ENCODE peak calls at places on chromosomes 13 and 19, in seven cellular contexts. One of them, this sample, is unnamed. For H3K79me1, the result is how much of the 10 kb centered on the place peaks cover.

GRCh38 chr13:40876020-40876738 is 86.8 kb downstream of the SLC25A15 start:
- DNase-seq in H1: no peak
- DNase-seq in mesenchymal stem cell: no peak
- DNase-seq in trophoblast cell: peak
- DNase-seq in neuronal stem cell: no peak
- DNase-seq in mesendoderm: no peak
- DNase-seq in IMR-90: no peak
- DNase-seq in this sample: no peak

GRCh38 chr13:95641291-95641811 is 3.2 kb downstream of the DZIP1 start:
- DNase-seq in mesenchymal stem cell: peak
- DNase-seq in neuronal stem cell: no peak
- DNase-seq in IMR-90: peak
- DNase-seq in trophoblast cell: no peak
- DNase-seq in H1: peak
- DNase-seq in mesendoderm: no peak
- DNase-seq in this sample: peak

GRCh38 chr13:48978942-48979601 is 3.4 kb downstream of the FNDC3A start:
- DNase-seq in IMR-90: no peak
- DNase-seq in H1: no peak
- DNase-seq in mesendoderm: peak
- DNase-seq in mesenchymal stem cell: no peak
- DNase-seq in trophoblast cell: no peak
- DNase-seq in neuronal stem cell: no peak
- DNase-seq in this sample: no peak

GRCh38 chr13:48400820-48401219 is 12.1 kb downstream of the LPAR6 start:
- DNase-seq in trophoblast cell: peak
- DNase-seq in IMR-90: peak
- DNase-seq in neuronal stem cell: no peak
- DNase-seq in mesenchymal stem cell: peak
- DNase-seq in mesendoderm: no peak
- DNase-seq in H1: no peak
- DNase-seq in this sample: no peak

GRCh38 chr13:19818223-19818842 is 35.6 kb upstream of the PSPC1 start:
- DNase-seq in mesendoderm: peak
- DNase-seq in IMR-90: no peak
- DNase-seq in neuronal stem cell: peak
- DNase-seq in H1: peak
- DNase-seq in mesenchymal stem cell: peak
- DNase-seq in trophoblast cell: peak
- DNase-seq in this sample: peak

GRCh38 chr19:51020988-51021651 is 1.6 kb upstream of the KLK10 start:
- DNase-seq in mesendoderm: peak
- DNase-seq in IMR-90: peak
- DNase-seq in mesenchymal stem cell: peak
- DNase-seq in neuronal stem cell: peak
- DNase-seq in H1: no peak
- DNase-seq in trophoblast cell: peak
- DNase-seq in this sample: no peak

GRCh38 chr13:113759525-113760137 is 605 bp downstream of the TMEM255B start:
- DNase-seq in neuronal stem cell: peak
- DNase-seq in IMR-90: peak
- DNase-seq in trophoblast cell: no peak
- DNase-seq in H1: no peak
- DNase-seq in mesendoderm: peak
- DNase-seq in mesenchymal stem cell: peak
- DNase-seq in this sample: no peak

GRCh38 chr13:102798653-102799543 is at the start of the genes BIVM and POGLUT2:
- DNase-seq in H1: peak
- DNase-seq in mesendoderm: peak
- DNase-seq in neuronal stem cell: peak
- DNase-seq in mesenchymal stem cell: peak
- DNase-seq in IMR-90: peak
- DNase-seq in trophoblast cell: peak
- DNase-seq in this sample: peak

GRCh38 chr19:7941895-7942596 is 1.4 kb downstream of the TIMM44 start:
- DNase-seq in mesendoderm: peak
- DNase-seq in IMR-90: no peak
- DNase-seq in H1: no peak
- DNase-seq in mesenchymal stem cell: no peak
- DNase-seq in trophoblast cell: no peak
- DNase-seq in neuronal stem cell: no peak
- DNase-seq in this sample: no peak

GRCh38 chr19:10074153-10074552 is 12.0 kb upstream of the SHFL start:
- DNase-seq in mesenchymal stem cell: peak
- DNase-seq in H1: no peak
- DNase-seq in trophoblast cell: no peak
- DNase-seq in IMR-90: peak
- DNase-seq in neuronal stem cell: no peak
- DNase-seq in mesendoderm: peak
- DNase-seq in this sample: no peak

GRCh38 chr13:109761695-109762094 is 24.7 kb downstream of the IRS2 start:
- DNase-seq in trophoblast cell: no peak
- DNase-seq in IMR-90: no peak
- DNase-seq in mesendoderm: no peak
- DNase-seq in H1: no peak
- DNase-seq in mesenchymal stem cell: no peak
- DNase-seq in neuronal stem cell: no peak
- DNase-seq in this sample: no peak

GRCh38 chr19:33514885-33515485 is 6.6 kb downstream of the PEPD start:
- DNase-seq in mesendoderm: no peak
- DNase-seq in mesenchymal stem cell: peak
- DNase-seq in trophoblast cell: peak
- DNase-seq in neuronal stem cell: no peak
- DNase-seq in H1: no peak
- DNase-seq in IMR-90: peak
- DNase-seq in this sample: no peak

GRCh38 chr19:19956431-19957075 is 55.8 kb downstream of the ZNF93 start:
- DNase-seq in mesendoderm: peak
- DNase-seq in mesenchymal stem cell: no peak
- DNase-seq in H1: peak
- DNase-seq in trophoblast cell: peak
- DNase-seq in IMR-90: no peak
- DNase-seq in neuronal stem cell: peak
- DNase-seq in this sample: peak

GRCh38 chr13:34265016-34265692 is 447.2 kb downstream of the RFC3 start:
- DNase-seq in trophoblast cell: no peak
- DNase-seq in IMR-90: no peak
- DNase-seq in mesendoderm: no peak
- DNase-seq in neuronal stem cell: no peak
- DNase-seq in mesenchymal stem cell: no peak
- DNase-seq in H1: no peak
- DNase-seq in this sample: no peak

GRCh38 chr13:32038353-32038752 is 6.8 kb downstream of the FRY start:
- DNase-seq in IMR-90: no peak
- DNase-seq in mesenchymal stem cell: no peak
- DNase-seq in H1: no peak
- DNase-seq in trophoblast cell: peak
- DNase-seq in neuronal stem cell: no peak
- DNase-seq in mesendoderm: no peak
- DNase-seq in this sample: no peak

GRCh38 chr19:8305798-8306197 is 2.4 kb downstream of the CD320 start:
- DNase-seq in H1: no peak
- DNase-seq in trophoblast cell: no peak
- DNase-seq in mesenchymal stem cell: no peak
- DNase-seq in IMR-90: no peak
- DNase-seq in mesendoderm: no peak
- DNase-seq in neuronal stem cell: no peak
- DNase-seq in this sample: no peak

GRCh38 chr13:26965976-26966375 is 205.4 kb upstream of the GPR12 start:
- DNase-seq in mesenchymal stem cell: no peak
- DNase-seq in mesendoderm: no peak
- DNase-seq in trophoblast cell: no peak
- DNase-seq in neuronal stem cell: no peak
- DNase-seq in H1: no peak
- DNase-seq in IMR-90: peak
- DNase-seq in this sample: no peak

GRCh38 chr13:59391696-59392095 is 772.0 kb downstream of the DIAPH3 start:
- DNase-seq in H1: peak
- DNase-seq in mesenchymal stem cell: peak
- DNase-seq in trophoblast cell: peak
- DNase-seq in neuronal stem cell: peak
- DNase-seq in mesendoderm: peak
- DNase-seq in IMR-90: peak
- DNase-seq in this sample: peak

GRCh38 chr19:40193587-40193849 is 2.3 kb downstream of the MAP3K10 start:
- DNase-seq in trophoblast cell: peak
- DNase-seq in H1: no peak
- DNase-seq in neuronal stem cell: no peak
- DNase-seq in IMR-90: peak
- DNase-seq in mesendoderm: no peak
- DNase-seq in mesenchymal stem cell: no peak
- DNase-seq in this sample: no peak

DNA sequence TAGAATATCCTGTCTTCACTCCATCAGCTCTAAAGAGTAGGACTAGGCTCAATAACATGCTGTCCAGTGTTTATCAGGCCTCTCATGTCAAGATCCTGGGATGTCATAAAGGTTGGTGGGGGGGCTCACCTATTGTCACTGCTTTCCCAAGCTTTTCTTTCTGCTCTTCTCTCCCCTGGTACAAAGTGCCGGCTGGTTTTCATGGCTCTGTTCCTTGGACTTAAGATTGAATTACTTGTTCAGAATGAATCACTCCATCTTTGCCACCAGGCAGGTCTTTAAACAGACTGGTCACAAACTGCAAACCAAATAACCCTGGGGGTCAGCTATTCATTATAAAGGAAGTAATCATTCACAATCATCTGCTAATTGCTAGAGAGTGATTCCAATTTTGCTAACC is 20.5 kb upstream of the COG6 start:
- DNase-seq in IMR-90: no peak
- DNase-seq in trophoblast cell: no peak
- DNase-seq in H1: no peak
- DNase-seq in neuronal stem cell: no peak
- DNase-seq in mesendoderm: no peak
- DNase-seq in mesenchymal stem cell: no peak
- DNase-seq in this sample: no peak
- H3K79me1 ChIP-seq in IMR-90: under half
- H3K79me1 ChIP-seq in trophoblast cell: under half
- H3K79me1 ChIP-seq in H1: under half
- H3K79me1 ChIP-seq in neuronal stem cell: under half
- H3K79me1 ChIP-seq in mesendoderm: under half
- H3K79me1 ChIP-seq in mesenchymal stem cell: under half
- H3K79me1 ChIP-seq in this sample: under half

GRCh38 chr13:98575876-98576214 is 1.1 kb downstream of the STK24 start:
- DNase-seq in mesendoderm: no peak
- DNase-seq in neuronal stem cell: no peak
- DNase-seq in mesenchymal stem cell: no peak
- DNase-seq in H1: no peak
- DNase-seq in trophoblast cell: no peak
- DNase-seq in IMR-90: no peak
- DNase-seq in this sample: no peak

GRCh38 chr13:98576963-98577822 is at the start of gene STK24:
- DNase-seq in IMR-90: peak
- DNase-seq in mesenchymal stem cell: peak
- DNase-seq in neuronal stem cell: peak
- DNase-seq in trophoblast cell: peak
- DNase-seq in H1: peak
- DNase-seq in mesendoderm: peak
- DNase-seq in this sample: peak

GRCh38 chr13:98577823-98578285 is 947 bp upstream of the STK24 start:
- DNase-seq in H1: no peak
- DNase-seq in trophoblast cell: no peak
- DNase-seq in mesendoderm: no peak
- DNase-seq in neuronal stem cell: peak
- DNase-seq in mesenchymal stem cell: no peak
- DNase-seq in IMR-90: no peak
- DNase-seq in this sample: no peak

GRCh38 chr13:98575009-98575866 is 1.7 kb downstream of the STK24 start:
- DNase-seq in H1: no peak
- DNase-seq in neuronal stem cell: no peak
- DNase-seq in IMR-90: no peak
- DNase-seq in mesenchymal stem cell: peak
- DNase-seq in trophoblast cell: no peak
- DNase-seq in mesendoderm: peak
- DNase-seq in this sample: no peak

DNA sequence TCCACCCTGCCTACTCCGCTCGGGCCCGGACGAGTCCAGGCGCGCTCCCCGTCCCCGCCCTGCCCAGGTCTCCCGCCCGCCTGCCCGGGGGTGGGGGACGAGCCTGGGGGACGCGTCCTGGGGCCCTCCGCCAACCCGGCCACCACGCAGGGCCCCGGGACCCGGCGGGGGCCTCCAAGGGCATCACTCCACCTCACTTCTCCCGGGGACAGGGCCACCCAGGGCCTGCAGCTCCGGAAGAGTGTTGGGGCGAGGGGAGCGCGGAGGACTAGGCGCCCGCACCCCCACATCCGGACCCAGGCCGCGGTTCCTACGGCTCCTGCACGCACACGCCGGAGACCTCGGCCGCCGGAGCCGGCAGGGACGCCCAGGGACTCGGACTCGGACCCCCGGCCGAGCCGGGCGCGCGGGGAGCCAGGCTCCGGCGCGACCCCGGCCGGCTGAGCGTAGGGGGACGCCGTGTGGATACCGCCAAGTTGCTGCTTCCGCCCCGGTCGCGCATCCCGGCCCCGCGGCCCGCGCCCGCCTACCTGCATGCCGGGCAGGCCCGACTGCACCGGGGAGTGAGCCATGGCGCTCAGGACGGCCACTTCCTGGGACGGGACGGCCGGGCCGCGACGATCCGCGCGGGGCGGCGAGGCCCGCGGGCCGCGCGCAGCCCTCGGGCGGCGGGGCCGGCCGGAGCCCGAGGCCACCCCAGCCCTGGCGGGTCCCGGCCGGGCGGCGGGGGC is 527 bp downstream of the STK24 start:
- DNase-seq in neuronal stem cell: peak
- DNase-seq in H1: no peak
- DNase-seq in trophoblast cell: no peak
- DNase-seq in IMR-90: no peak
- DNase-seq in mesenchymal stem cell: no peak
- DNase-seq in mesendoderm: peak
- DNase-seq in this sample: no peak
- H2AK5ac ChIP-seq in neuronal stem cell: peak
- H2AK5ac ChIP-seq in H1: no peak
- H2AK5ac ChIP-seq in trophoblast cell: peak
- H2AK5ac ChIP-seq in IMR-90: no peak
- H2AK5ac ChIP-seq in mesenchymal stem cell: no peak
- H2AK5ac ChIP-seq in mesendoderm: no peak
- H2AK5ac ChIP-seq in this sample: no peak

GRCh38 chr13:76769238-76769859 is 116.9 kb downstream of the KCTD12 start:
- DNase-seq in IMR-90: no peak
- DNase-seq in trophoblast cell: no peak
- DNase-seq in neuronal stem cell: no peak
- DNase-seq in mesenchymal stem cell: no peak
- DNase-seq in mesendoderm: no peak
- DNase-seq in H1: no peak
- DNase-seq in this sample: no peak
- H3K79me1 ChIP-seq in IMR-90: under half
- H3K79me1 ChIP-seq in trophoblast cell: under half
- H3K79me1 ChIP-seq in neuronal stem cell: under half
- H3K79me1 ChIP-seq in mesenchymal stem cell: under half
- H3K79me1 ChIP-seq in mesendoderm: under half
- H3K79me1 ChIP-seq in H1: under half
- H3K79me1 ChIP-seq in this sample: under half

DNA sequence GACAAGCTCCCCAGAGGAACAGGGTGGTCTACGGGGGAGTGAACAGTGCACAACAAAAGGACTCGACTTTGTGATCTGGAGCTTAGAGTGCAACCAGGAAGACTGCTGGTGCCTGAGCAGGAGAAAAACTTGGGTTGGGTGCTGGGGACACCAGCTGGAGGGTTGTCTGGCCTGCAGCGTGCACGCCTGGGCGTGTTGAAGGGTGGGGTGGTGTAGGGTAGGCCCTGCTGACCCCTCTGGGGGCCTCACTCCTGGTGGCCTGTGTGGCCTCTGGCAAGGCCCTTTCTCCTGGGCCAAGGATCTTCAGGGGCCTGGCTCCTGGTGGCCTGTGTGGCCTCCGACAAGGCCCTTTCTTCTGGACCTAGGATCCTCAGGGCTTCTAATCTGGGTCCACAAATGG is 4.7 kb upstream of the RSPH6A start:
- DNase-seq in mesendoderm: no peak
- DNase-seq in mesenchymal stem cell: no peak
- DNase-seq in IMR-90: no peak
- DNase-seq in trophoblast cell: no peak
- DNase-seq in H1: no peak
- DNase-seq in neuronal stem cell: no peak
- DNase-seq in this sample: no peak
- H2AK5ac ChIP-seq in mesendoderm: no peak
- H2AK5ac ChIP-seq in mesenchymal stem cell: no peak
- H2AK5ac ChIP-seq in IMR-90: no peak
- H2AK5ac ChIP-seq in trophoblast cell: no peak
- H2AK5ac ChIP-seq in H1: no peak
- H2AK5ac ChIP-seq in neuronal stem cell: no peak
- H2AK5ac ChIP-seq in this sample: no peak

This sample was measured in H9.